ENCODE peak calls at places on chromosome 6, in ten cellular contexts. M, B, P, N, W, O, A, L, G and J are unnamed samples.

GRCh38 chr6:33915134-33915533 is 111.3 kb upstream of the MLN start:
- DNase-seq in M (no peak), G (no peak), W (no peak), B (no peak), O (no peak), P (no peak), A (no peak), N (no peak), L (no peak), J (no peak)

GRCh38 chr6:44858998-44859397 is 469.1 kb upstream of the RUNX2 start:
- DNase-seq in P (no peak), G (no peak), A (no peak), N (no peak), B (no peak), M (no peak), W (no peak), L (no peak), O (no peak), J (no peak)

GRCh38 chr6:157329829-157330228 is 6.5 kb upstream of the TMEM242 start:
- DNase-seq in W (no peak), M (no peak), L (no peak), B (peak; percentile 60), N (no peak), A (peak; percentile 44), P (no peak), G (no peak), O (no peak), J (no peak)

GRCh38 chr6:130322673-130323268 is 43.0 kb upstream of the TMEM200A start:
- DNase-seq in G (peak; percentile 60), A (peak; percentile 82), W (peak; percentile 50), L (peak; percentile 48), M (peak; percentile 13), O (peak; percentile 54), N (no peak), B (peak; percentile 48), P (peak; percentile 20), J (peak; percentile 27)

GRCh38 chr6:22248513-22249308 is 48.1 kb downstream of the PRL start:
- DNase-seq in L (no peak), N (no peak), B (peak; percentile 81), G (no peak), P (no peak), A (peak; percentile 83), O (peak; percentile 13), W (peak; percentile 93), M (no peak), J (no peak)

GRCh38 chr6:157443066-157443800 is 62.2 kb downstream of the ZDHHC14 start:
- DNase-seq in N (no peak), M (no peak), A (peak; percentile 81), L (no peak), O (peak; percentile 71), B (peak; percentile 94), W (no peak), P (no peak), G (no peak), J (no peak)

GRCh38 chr6:36050947-36051710 is 23.5 kb downstream of the MAPK14 start:
- DNase-seq in G (no peak), L (no peak), P (no peak), O (no peak), A (no peak), W (no peak), B (no peak), N (no peak), M (no peak), J (no peak)

GRCh38 chr6:168326294-168327261 is 7.0 kb upstream of the DACT2 start:
- DNase-seq in N (no peak), W (peak; percentile 30), B (peak; percentile 30), A (no peak), M (no peak), P (no peak), O (no peak), G (no peak), L (no peak), J (peak; percentile 57)

GRCh38 chr6:109008537-109008950 is 86.1 kb downstream of the SESN1 start:
- DNase-seq in A (peak; percentile 55), B (peak; percentile 42), P (no peak), L (no peak), G (no peak), M (no peak), O (peak; percentile 13), W (no peak), N (no peak), J (no peak)

GRCh38 chr6:83151114-83151513 is 42.0 kb downstream of the PGM3 start:
- DNase-seq in M (no peak), L (no peak), A (peak; percentile 86), B (no peak), O (no peak), N (no peak), W (no peak), P (no peak), G (no peak), J (no peak)

GRCh38 chr6:129598244-129599187 is 111.5 kb downstream of the ARHGAP18 start:
- DNase-seq in P (peak; percentile 21), L (peak; percentile 65), A (peak; percentile 84), O (peak; percentile 73), N (no peak), G (peak; percentile 28), M (peak; percentile 29), W (peak; percentile 65), B (peak; percentile 53), J (peak; percentile 43)

GRCh38 chr6:126228001-126228791 is 111.7 kb upstream of the CENPW start:
- DNase-seq in A (no peak), N (no peak), O (no peak), G (no peak), W (no peak), L (peak; percentile 84), M (no peak), P (peak; percentile 73), B (no peak), J (no peak)

GRCh38 chr6:20302702-20303251 is 90.5 kb upstream of the MBOAT1 start:
- DNase-seq in M (no peak), L (no peak), W (no peak), A (peak; percentile 57), P (no peak), B (peak; percentile 78), O (no peak), N (no peak), G (no peak), J (no peak)